ENCODE peak calls at places on chromosomes 1 and 21, in six cellular contexts. X is stimulated activated CD8-positive, alpha-beta memory T cell treated with anti-CD3 and anti-CD28 coated beads, Interleukin-4, amount 100 ng/mL, for 1 hour; T is kidney epithelial cell; Z is GDM1; B is stimulated activated CD4-positive, alpha-beta T cell treated with anti-CD3 and anti-CD28 coated beads, Interleukin-15, amount 100 ng/mL, for 1 hour; U is fibroblast of villous mesenchyme. L is an unnamed sample.

GRCh38 chr1:84365225-84366221 is 32.8 kb upstream of the DNASE2B start:
- DNase-seq in B (no peak), X (no peak), U (peak), T (peak), Z (no peak), L (peak)

GRCh38 chr1:46813858-46814396 is 15.1 kb downstream of the CYP4B1 start:
- DNase-seq in B (no peak), U (no peak), X (no peak), T (no peak), Z (no peak), L (no peak)

GRCh38 chr1:93955765-93956164 is 46.5 kb upstream of the GCLM start:
- DNase-seq in X (no peak), U (no peak), Z (no peak), T (no peak), B (no peak), L (no peak)

GRCh38 chr1:3611170-3612019 is at the start of gene MEGF6:
- DNase-seq in U (peak), B (peak), X (peak), T (no peak), Z (peak), L (no peak)

GRCh38 chr1:111943056-111943455 is 46.4 kb downstream of the KCND3 start:
- DNase-seq in X (no peak), B (no peak), U (no peak), T (no peak), Z (no peak), L (no peak)

GRCh38 chr1:220880726-220881506 is 1.7 kb downstream of the HLX start:
- DNase-seq in Z (no peak), T (no peak), U (peak), X (no peak), B (no peak), L (no peak)

GRCh38 chr1:29269356-29269755 is 33.0 kb downstream of the PTPRU start:
- DNase-seq in B (no peak), X (no peak), U (peak), T (no peak), Z (no peak), L (no peak)

GRCh38 chr1:205396972-205397616 is 24.8 kb downstream of the LEMD1 start:
- DNase-seq in T (no peak), B (no peak), X (no peak), U (peak), Z (no peak), L (no peak)

GRCh38 chr21:44612669-44613229 is 870 bp downstream of the KRTAP10-8 start:
- DNase-seq in T (no peak), Z (no peak), B (no peak), X (no peak), U (no peak), L (no peak)

GRCh38 chr1:171913385-171913784 is 72.1 kb downstream of the DNM3 start:
- DNase-seq in T (no peak), Z (no peak), B (no peak), U (no peak), X (no peak), L (no peak)